ENCODE peak calls at places on chromosomes 2 and 18, in six cellular contexts. N is left cardiac atrium, W is amygdala, X is NCI-H1694, Q is HuH-7.5, Y is RWPE1. E is an unnamed sample.

GRCh38 chr2:25362564-25363145 is 20.9 kb upstream of the DNMT3A start:
- DNase-seq in N (peak), W (no peak), X (no peak), Q (no peak), Y (no peak), E (no peak)

GRCh38 chr2:241891315-241891987 is 21.9 kb downstream of the RTP5 start:
- DNase-seq in N (peak), W (no peak), X (no peak), Q (no peak), Y (no peak), E (no peak)

GRCh38 chr2:119929537-119929936 is 83.3 kb upstream of the EPB41L5 start:
- DNase-seq in N (no peak), W (no peak), X (no peak), Q (no peak), Y (no peak), E (no peak)

GRCh38 chr2:181190711-181191110 is 210.3 kb downstream of the UBE2E3 start:
- DNase-seq in N (no peak), W (no peak), X (no peak), Q (no peak), Y (no peak), E (no peak)

GRCh38 chr2:43199492-43200481 is 26.6 kb downstream of the ZFP36L2 start:
- DNase-seq in N (no peak), W (no peak), X (no peak), Q (peak), Y (peak), E (no peak)

GRCh38 chr2:25201265-25201664 is 32.9 kb upstream of the POMC start:
- DNase-seq in N (no peak), W (no peak), X (no peak), Q (peak), Y (no peak), E (no peak)

GRCh38 chr18:30787410-30787809 is 255.1 kb downstream of the DSC3 start:
- DNase-seq in N (no peak), W (no peak), X (no peak), Q (no peak), Y (no peak), E (no peak)

GRCh38 chr2:28522479-28522878 is 26.6 kb downstream of the PLB1 start:
- DNase-seq in N (no peak), W (no peak), X (no peak), Q (no peak), Y (no peak), E (no peak)

GRCh38 chr18:14900435-14900834 is 152.5 kb downstream of the ANKRD30B start:
- DNase-seq in N (no peak), W (no peak), X (no peak), Q (no peak), Y (no peak), E (no peak)

GRCh38 chr2:207565736-207566135 is 36.0 kb downstream of the CREB1 start:
- DNase-seq in N (no peak), W (no peak), X (no peak), Q (no peak), Y (no peak), E (no peak)

GRCh38 chr2:100104718-100105677 is 37.4 kb downstream of the AFF3 start:
- DNase-seq in N (peak), W (no peak), X (no peak), Q (peak), Y (no peak), E (peak)

GRCh38 chr2:3596891-3597290 is 2.0 kb downstream of the COLEC11 start:
- DNase-seq in N (no peak), W (no peak), X (no peak), Q (no peak), Y (no peak), E (no peak)

GRCh38 chr2:20065885-20066602 is 14.6 kb upstream of the LAPTM4A start:
- DNase-seq in N (peak), W (no peak), X (peak), Q (no peak), Y (peak), E (no peak)

GRCh38 chr2:197356136-197356535 is 45.6 kb upstream of the ANKRD44 start:
- DNase-seq in N (no peak), W (no peak), X (no peak), Q (no peak), Y (no peak), E (no peak)

GRCh38 chr2:195573314-195573713 is 83.7 kb upstream of the SLC39A10 start:
- DNase-seq in N (no peak), W (no peak), X (no peak), Q (no peak), Y (no peak), E (no peak)

GRCh38 chr2:120684691-120685402 is 50.8 kb upstream of the GLI2 start:
- DNase-seq in N (no peak), W (no peak), X (no peak), Q (no peak), Y (no peak), E (no peak)

GRCh38 chr18:26502834-26503233 is 45.5 kb downstream of the KCTD1 start:
- DNase-seq in N (no peak), W (no peak), X (no peak), Q (no peak), Y (no peak), E (no peak)

GRCh38 chr18:55119434-55119833 is 160.2 kb upstream of the CCDC68 start:
- DNase-seq in N (no peak), W (no peak), X (no peak), Q (no peak), Y (no peak), E (no peak)

GRCh38 chr2:162840598-162841246 is 2.2 kb upstream of the KCNH7 start:
- DNase-seq in N (peak), W (peak), X (no peak), Q (peak), Y (peak), E (no peak)

GRCh38 chr18:45825258-45825744 is at the start of gene SIGLEC15:
- DNase-seq in N (no peak), W (no peak), X (no peak), Q (no peak), Y (no peak), E (no peak)

GRCh38 chr18:48670751-48671560 is 132.1 kb downstream of the CTIF start:
- DNase-seq in N (no peak), W (no peak), X (no peak), Q (no peak), Y (no peak), E (no peak)

GRCh38 chr2:109208071-109208950 is 79.3 kb downstream of the SH3RF3 start:
- DNase-seq in N (no peak), W (no peak), X (no peak), Q (no peak), Y (no peak), E (no peak)

GRCh38 chr2:164937864-164938401 is 17.4 kb downstream of the SLC38A11 start:
- DNase-seq in N (no peak), W (no peak), X (no peak), Q (no peak), Y (no peak), E (no peak)

GRCh38 chr18:28735731-28736130 is 558.8 kb upstream of the CDH2 start:
- DNase-seq in N (no peak), W (no peak), X (no peak), Q (no peak), Y (peak), E (no peak)

GRCh38 chr2:101361519-101361918 is 25.8 kb downstream of the CREG2 start:
- DNase-seq in N (no peak), W (no peak), X (no peak), Q (no peak), Y (peak), E (no peak)

GRCh38 chr18:13446581-13447470 is 228.3 kb downstream of the LDLRAD4 start:
- DNase-seq in N (no peak), W (no peak), X (no peak), Q (no peak), Y (no peak), E (no peak)

GRCh38 chr2:43605851-43606250 is 10.0 kb upstream of the THADA start:
- DNase-seq in N (no peak), W (no peak), X (no peak), Q (no peak), Y (no peak), E (no peak)

GRCh38 chr2:161420406-161421025 is 4.4 kb downstream of the TBR1 start:
- DNase-seq in N (no peak), W (no peak), X (no peak), Q (no peak), Y (no peak), E (no peak)

GRCh38 chr2:211745295-211746097 is 793.1 kb downstream of the ERBB4 start:
- DNase-seq in N (peak), W (no peak), X (peak), Q (peak), Y (peak), E (no peak)

GRCh38 chr18:45464619-45465018 is 150.7 kb upstream of the SLC14A2 start:
- DNase-seq in N (peak), W (no peak), X (peak), Q (no peak), Y (no peak), E (no peak)

GRCh38 chr2:192749606-192750200 is 555.0 kb upstream of the TMEFF2 start:
- DNase-seq in N (no peak), W (no peak), X (peak), Q (no peak), Y (peak), E (no peak)

GRCh38 chr2:226763320-226763719 is 36.3 kb downstream of the IRS1 start:
- DNase-seq in N (no peak), W (no peak), X (no peak), Q (no peak), Y (no peak), E (no peak)

GRCh38 chr2:22998368-22998767 is 386.6 kb upstream of the KLHL29 start:
- DNase-seq in N (no peak), W (no peak), X (no peak), Q (no peak), Y (no peak), E (no peak)